ENCODE peak calls at places on chromosome X, in four cellular contexts. A is HCT116, E is right atrium auricular region, W is fibroblast of lung. M is an unnamed sample.
A peak's percentile ranks its signal among the peaks of the same experiment; 100 is the strongest.

GRCh38 chrX:120316587-120317283 is 5.5 kb upstream of the TMEM255A start:
- DNase-seq in A (peak; percentile 41), E (no peak), W (peak; percentile 55), M (peak; percentile 56)

GRCh38 chrX:38959736-38960534 is 158.7 kb downstream of the MID1IP1 start:
- DNase-seq in E (no peak), A (no peak), W (no peak), M (no peak)

GRCh38 chrX:131068945-131069719 is 11.0 kb downstream of the ARHGAP36 start:
- DNase-seq in E (no peak), W (peak; percentile 4), A (peak; percentile 19), M (no peak)

GRCh38 chrX:1853916-1854315 is 239.1 kb downstream of the ASMT start:
- DNase-seq in A (no peak), E (no peak), W (no peak), M (no peak)

GRCh38 chrX:8189096-8189830 is 18.2 kb upstream of the VCX2 start:
- DNase-seq in W (no peak), A (no peak), E (no peak), M (no peak)

GRCh38 chrX:155179343-155179997 is 36.8 kb upstream of the VBP1 start:
- DNase-seq in E (no peak), W (no peak), A (no peak), M (no peak)

GRCh38 chrX:86021652-86022289 is 25.6 kb downstream of the CHM start:
- DNase-seq in W (no peak), A (no peak), E (no peak), M (no peak)

GRCh38 chrX:48890934-48891401 is 6.6 kb downstream of the TIMM17B start:
- DNase-seq in W (no peak), A (no peak), E (no peak), M (no peak)

GRCh38 chrX:78496483-78496882 is 162.6 kb downstream of the RTL3 start:
- DNase-seq in A (no peak), E (no peak), W (no peak), M (no peak)

GRCh38 chrX:39946822-39947221 is 150.9 kb downstream of the BCOR start:
- DNase-seq in A (no peak), W (peak; percentile 84), E (no peak), M (peak; percentile 66)

GRCh38 chrX:147550217-147550616 is 361.5 kb upstream of the FMR1 start:
- DNase-seq in W (no peak), A (no peak), E (no peak), M (no peak)

GRCh38 chrX:70046978-70047377 is 2.8 kb downstream of the AWAT2 start:
- DNase-seq in E (no peak), A (no peak), W (no peak), M (no peak)

GRCh38 chrX:132671229-132671641 is 182.4 kb upstream of the MBNL3 start:
- DNase-seq in E (no peak), A (no peak), W (peak; percentile 33), M (no peak)

GRCh38 chrX:120145295-120145925 is 13.0 kb upstream of the RHOXF2 start:
- DNase-seq in E (no peak), W (no peak), A (no peak), M (no peak)

GRCh38 chrX:20026278-20026677 is 35.4 kb upstream of the BCLAF3 start:
- DNase-seq in E (no peak), W (peak; percentile 48), A (no peak), M (no peak)

GRCh38 chrX:16087081-16087480 is 36.3 kb upstream of the GRPR start:
- DNase-seq in E (no peak), W (no peak), A (no peak), M (peak; percentile 24)

GRCh38 chrX:57177070-57177469 is 39.9 kb upstream of the SPIN2A start:
- DNase-seq in W (no peak), E (no peak), A (no peak), M (no peak)

GRCh38 chrX:53476371-53476770 is 42.2 kb upstream of the HSD17B10 start:
- DNase-seq in W (peak; percentile 88), A (no peak), E (no peak), M (no peak)

GRCh38 chrX:125646195-125646594 is 326.5 kb downstream of the TEX13C start:
- DNase-seq in E (no peak), W (no peak), A (no peak), M (no peak)

GRCh38 chrX:153882086-153882498 is 3.9 kb downstream of the L1CAM start:
- DNase-seq in W (no peak), E (no peak), A (no peak), M (peak; percentile 83)

GRCh38 chrX:30309139-30309571 is at the start of gene NR0B1:
- DNase-seq in A (no peak), W (peak; percentile 8), E (no peak), M (no peak)

GRCh38 chrX:53824686-53825085 is 138.2 kb upstream of the HUWE1 start:
- DNase-seq in E (no peak), W (no peak), A (no peak), M (no peak)

GRCh38 chrX:112769034-112769433 is 71.6 kb downstream of the AMOT start:
- DNase-seq in W (peak; percentile 48), E (no peak), A (no peak), M (no peak)

GRCh38 chrX:56764153-56764974 is 35.3 kb downstream of the NBDY start:
- DNase-seq in E (peak; percentile 79), W (peak; percentile 62), A (peak; percentile 19), M (peak; percentile 52)

DNA sequence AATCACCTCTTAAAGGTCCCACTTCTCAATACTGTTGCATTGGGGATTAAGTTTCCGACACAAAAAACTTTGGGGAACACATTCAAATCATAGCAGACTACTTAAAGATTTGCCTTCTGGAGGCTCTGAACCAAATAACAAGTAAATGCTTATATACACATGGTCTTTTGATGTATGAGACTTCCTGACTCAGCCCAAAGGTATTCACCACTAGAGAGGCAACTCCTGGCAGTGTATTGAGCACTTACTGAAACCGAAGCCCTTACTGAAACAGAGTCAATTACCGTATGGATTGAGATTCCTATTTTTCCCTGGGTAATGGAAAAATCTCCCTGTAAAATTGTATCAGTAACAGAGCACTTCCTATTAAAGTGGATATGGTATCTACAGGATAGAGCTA is 45.4 kb downstream of the ZCCHC13 start:
- DNase-seq in A (peak; percentile 6), E (no peak), W (peak; percentile 88), M (no peak)
- TF ChIP-seq CTCF in A (no peak), E (no peak), W (no peak), M (no peak)

GRCh38 chrX:117120700-117121099 is 657.9 kb upstream of the CT83 start:
- DNase-seq in W (no peak), A (no peak), E (no peak), M (no peak)
- TF ChIP-seq CTCF in W (no peak), A (no peak), E (no peak), M (no peak)

GRCh38 chrX:106302304-106302703 is 134.2 kb downstream of the PWWP3B start:
- DNase-seq in W (peak; percentile 75), E (no peak), A (peak; percentile 48), M (peak; percentile 46)
- TF ChIP-seq CTCF in W (no peak), E (no peak), A (no peak), M (no peak)

GRCh38 chrX:103063191-103063845 is 653 bp downstream of the BEX1 start:
- DNase-seq in A (no peak), E (no peak), W (peak; percentile 26), M (no peak)
- TF ChIP-seq CTCF in A (no peak), E (no peak), W (no peak), M (no peak)

GRCh38 chrX:21711126-21711847 is 46.6 kb downstream of the SMPX start:
- DNase-seq in A (no peak), W (peak; percentile 8), E (no peak), M (no peak)

GRCh38 chrX:21711848-21712197 is 46.1 kb downstream of the SMPX start:
- DNase-seq in E (no peak), W (no peak), A (no peak), M (no peak)

GRCh38 chrX:21702725-21703228 is 44.6 kb upstream of the KLHL34 start:
- DNase-seq in E (no peak), A (no peak), W (no peak), M (no peak)

GRCh38 chrX:21705215-21705614 is 47.1 kb upstream of the KLHL34 start:
- DNase-seq in A (no peak), W (no peak), E (no peak), M (no peak)

GRCh38 chrX:21708116-21708515 is 49.8 kb downstream of the SMPX start:
- DNase-seq in E (no peak), A (no peak), W (no peak), M (no peak)
- TF ChIP-seq CTCF in E (peak; percentile 14), A (peak; percentile 31), W (no peak), M (no peak)

M was measured in Calu3.